ENCODE peak calls at places on chromosomes 7 and 10, in four cellular contexts. S is heart right ventricle, I is uterus, N is colonic mucosa. D is an unnamed sample.

GRCh38 chr7:91293136-91293535 is 28.9 kb downstream of the FZD1 start:
- DNase-seq in N (no peak), I (no peak), S (no peak), D (no peak)

GRCh38 chr7:128389815-128390329 is 19.9 kb downstream of the IMPDH1 start:
- DNase-seq in I (no peak), S (no peak), N (no peak), D (no peak)

GRCh38 chr7:141366098-141366621 is 185.1 kb upstream of the AGK start:
- DNase-seq in I (no peak), S (no peak), N (no peak), D (no peak)

GRCh38 chr7:88259656-88260380 is 40.0 kb upstream of the SRI start:
- DNase-seq in S (no peak), I (no peak), N (no peak), D (no peak)

GRCh38 chr7:1915956-1916620 is 246.0 kb downstream of the ELFN1 start:
- DNase-seq in I (no peak), N (no peak), S (peak; percentile 25), D (no peak)

GRCh38 chr10:50992972-50993766 is 81.1 kb upstream of the PRKG1 start:
- DNase-seq in N (peak; percentile 25), I (peak; percentile 33), S (peak; percentile 34), D (no peak)

GRCh38 chr7:104160375-104160774 is 47.4 kb downstream of the ORC5 start:
- DNase-seq in N (no peak), S (no peak), I (no peak), D (no peak)

GRCh38 chr7:30556854-30557644 is 37.6 kb upstream of the GARS1 start:
- DNase-seq in N (no peak), I (no peak), S (no peak), D (no peak)

GRCh38 chr7:53744361-53744760 is 708.9 kb downstream of the POM121L12 start:
- DNase-seq in I (no peak), N (no peak), S (no peak), D (peak; percentile 25)

GRCh38 chr7:18829518-18830252 is 287.8 kb downstream of the TWIST1 start:
- DNase-seq in I (no peak), N (peak; percentile 23), S (no peak), D (no peak)

GRCh38 chr10:79627075-79627474 is 16.3 kb downstream of the SFTPA1 start:
- DNase-seq in S (no peak), N (no peak), I (no peak), D (no peak)

GRCh38 chr7:83468251-83468739 is 180.6 kb downstream of the SEMA3E start:
- DNase-seq in N (peak; percentile 54), I (peak; percentile 22), S (peak; percentile 30), D (peak; percentile 98)

GRCh38 chr10:62844280-62845011 is 28.3 kb upstream of the EGR2 start:
- DNase-seq in I (no peak), S (no peak), N (no peak), D (no peak)

GRCh38 chr7:158109364-158110033 is 478.1 kb downstream of the PTPRN2 start:
- DNase-seq in I (no peak), S (no peak), N (no peak), D (no peak)

GRCh38 chr10:73810735-73811465 is 498 bp downstream of the NDST2 start:
- DNase-seq in N (peak; percentile 57), S (peak; percentile 54), I (no peak), D (no peak)

GRCh38 chr7:108054537-108054936 is 51.6 kb upstream of the LAMB1 start:
- DNase-seq in I (no peak), S (no peak), N (no peak), D (no peak)

GRCh38 chr10:133230387-133231195 is 574 bp downstream of the UTF1 start:
- DNase-seq in N (no peak), S (peak; percentile 38), I (no peak), D (no peak)

GRCh38 chr7:48140001-48140681 is 31.1 kb upstream of the ABCA13 start:
- DNase-seq in S (no peak), N (peak; percentile 81), I (no peak), D (no peak)

GRCh38 chr10:93261961-93262610 is 188.4 kb downstream of the CYP26A1 start:
- DNase-seq in N (no peak), S (no peak), I (no peak), D (no peak)

GRCh38 chr7:151745090-151745638 is 131.8 kb downstream of the PRKAG2 start:
- DNase-seq in S (peak; percentile 74), N (peak; percentile 83), I (no peak), D (no peak)

GRCh38 chr10:21172774-21173432 is 275.8 kb upstream of the NEBL start:
- DNase-seq in S (peak; percentile 18), I (no peak), N (peak; percentile 52), D (no peak)

GRCh38 chr10:15715619-15716227 is 4.0 kb downstream of the ITGA8 start:
- DNase-seq in I (no peak), N (no peak), S (no peak), D (no peak)

GRCh38 chr10:12681250-12681649 is 320.3 kb downstream of the CCDC3 start:
- DNase-seq in I (no peak), N (no peak), S (no peak), D (no peak)

GRCh38 chr7:44880317-44881018 is 4.9 kb downstream of the PURB start:
- DNase-seq in S (no peak), I (no peak), N (no peak), D (no peak)

GRCh38 chr7:44881610-44882009 is 3.7 kb downstream of the PURB start:
- DNase-seq in N (no peak), S (no peak), I (no peak), D (no peak)

GRCh38 chr7:44883961-44884360 is 1.4 kb downstream of the PURB start:
- DNase-seq in I (no peak), N (no peak), S (no peak), D (no peak)

GRCh38 chr7:44882899-44883298 is 2.4 kb downstream of the PURB start:
- DNase-seq in I (no peak), S (no peak), N (no peak), D (no peak)

GRCh38 chr7:44881066-44881600 is 4.2 kb downstream of the PURB start:
- DNase-seq in N (no peak), I (no peak), S (no peak), D (no peak)
- H3K4me1 ChIP-seq in N (peaks cover 15% of the 10 kb centered on the region), I (peaks cover 31% of the 10 kb centered on the region), S (peaks cover 68% of the 10 kb centered on the region), D (peaks cover 32% of the 10 kb centered on the region)

GRCh38 chr7:155371884-155372781 is 74.5 kb downstream of the INSIG1 start:
- DNase-seq in S (no peak), I (no peak), N (no peak), D (no peak)
- TF ChIP-seq CTCF in S (peak; percentile 45), I (no peak), N (peak; percentile 19), D (peak; percentile 23)

GRCh38 chr10:129970404-129971364 is 6.6 kb upstream of the EBF3 start:
- DNase-seq in N (no peak), S (peak; percentile 25), I (no peak), D (no peak)

GRCh38 chr10:129972145-129972965 is 8.3 kb upstream of the EBF3 start:
- DNase-seq in N (no peak), S (peak; percentile 43), I (no peak), D (no peak)

GRCh38 chr10:129972966-129973673 is 9.0 kb upstream of the EBF3 start:
- DNase-seq in S (no peak), N (no peak), I (no peak), D (no peak)

GRCh38 chr10:129971381-129972144 is 7.5 kb upstream of the EBF3 start:
- DNase-seq in S (peak; percentile 73), N (peak; percentile 53), I (peak; percentile 60), D (no peak)

DNA sequence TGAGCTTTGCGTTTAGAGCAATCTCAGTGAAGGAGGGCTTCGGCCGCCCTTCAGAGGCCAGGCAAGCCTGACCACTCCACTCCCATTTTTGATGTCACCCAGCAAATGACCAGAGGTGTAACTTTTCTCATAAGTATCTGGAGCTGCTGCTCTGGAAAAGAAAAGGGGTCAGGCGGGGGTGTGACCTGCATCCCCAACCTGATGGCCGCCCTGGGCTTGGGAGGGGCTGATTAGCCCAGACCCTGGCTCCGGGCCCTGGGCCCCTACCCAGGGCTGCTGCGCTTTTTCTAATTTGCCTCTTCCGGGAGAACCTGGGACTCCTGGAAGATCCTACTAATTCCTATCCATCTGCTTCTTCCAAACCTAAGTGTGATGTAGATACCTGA is 9.6 kb upstream of the EBF3 start:
- DNase-seq in S (no peak), N (no peak), I (no peak), D (no peak)
- H3K4me1 ChIP-seq in S (peaks cover 35% of the 10 kb centered on the region), N (peaks cover 3% of the 10 kb centered on the region), I (no peaks in the 10 kb centered on the region), D (no peaks in the 10 kb centered on the region)

GRCh38 chr7:132318338-132319318 is 257.6 kb downstream of the PLXNA4 start:
- DNase-seq in S (peak; percentile 84), I (peak; percentile 83), N (peak; percentile 83), D (peak; percentile 49)

GRCh38 chr7:132317856-132318255 is 258.4 kb downstream of the PLXNA4 start:
- DNase-seq in S (no peak), N (no peak), I (no peak), D (no peak)

GRCh38 chr7:132322981-132323380 is 253.3 kb downstream of the PLXNA4 start:
- DNase-seq in S (no peak), I (no peak), N (no peak), D (no peak)

GRCh38 chr7:132319481-132319880 is 256.8 kb downstream of the PLXNA4 start:
- DNase-seq in I (no peak), N (no peak), S (no peak), D (no peak)

GRCh38 chr7:132321387-132321786 is 254.9 kb downstream of the PLXNA4 start:
- DNase-seq in S (no peak), I (no peak), N (no peak), D (no peak)
- TF ChIP-seq CTCF in S (peak; percentile 19), I (no peak), N (no peak), D (peak; percentile 40)

DNA sequence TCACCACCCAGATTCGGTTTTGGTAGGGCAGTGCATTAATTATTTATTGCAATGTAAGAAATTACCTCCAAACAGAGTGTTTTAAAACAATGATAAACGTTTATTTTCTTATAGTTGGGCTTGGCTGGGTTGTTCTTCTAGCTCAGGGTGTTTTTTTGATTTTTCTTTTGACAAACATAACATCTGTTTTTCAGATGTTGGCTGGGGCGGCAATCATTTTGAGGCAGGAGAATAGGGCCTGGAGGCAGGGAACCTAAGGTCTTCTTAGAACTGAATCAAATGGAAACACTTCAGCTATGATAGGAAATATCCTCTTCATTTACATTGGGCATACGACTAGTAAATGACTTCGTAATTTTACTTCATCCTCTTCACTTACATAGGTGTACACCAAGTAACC is 47.4 kb upstream of the NAMPT start:
- DNase-seq in N (no peak), I (no peak), S (no peak), D (no peak)
- H3K4me1 ChIP-seq in N (no peaks in the 10 kb centered on the region), I (no peaks in the 10 kb centered on the region), S (peaks cover 14% of the 10 kb centered on the region), D (peaks cover 12% of the 10 kb centered on the region)

GRCh38 chr7:28483868-28484267 is 71.5 kb downstream of the CREB5 start:
- DNase-seq in S (no peak), N (no peak), I (no peak), D (no peak)

GRCh38 chr7:28481131-28481926 is 69.0 kb downstream of the CREB5 start:
- DNase-seq in I (no peak), N (no peak), S (no peak), D (no peak)

GRCh38 chr7:28480595-28480994 is 68.3 kb downstream of the CREB5 start:
- DNase-seq in N (no peak), S (no peak), I (no peak), D (no peak)

GRCh38 chr7:28484276-28484675 is 72.0 kb downstream of the CREB5 start:
- DNase-seq in S (no peak), N (no peak), I (no peak), D (no peak)

GRCh38 chr7:28483112-28483511 is 70.8 kb downstream of the CREB5 start:
- DNase-seq in I (no peak), S (no peak), N (no peak), D (no peak)
- TF ChIP-seq CTCF in I (no peak), S (no peak), N (no peak), D (no peak)

GRCh38 chr10:103448751-103449150 is 3.4 kb downstream of the CALHM2 start:
- DNase-seq in N (peak; percentile 34), S (peak; percentile 58), I (peak; percentile 76), D (peak; percentile 1)
- H3K4me1 ChIP-seq in N (peaks cover 9% of the 10 kb centered on the region), S (peaks cover 84% of the 10 kb centered on the region), I (peaks cover 12% of the 10 kb centered on the region), D (peaks cover 15% of the 10 kb centered on the region)